ENCODE peak calls at places on chromosome 14, in four cellular contexts. One of them, this sample, is unnamed. For H3K4me1, the result is how much of the 10 kb centered on the place peaks cover.

GRCh38 chr14:91249841-91250616 is 5.5 kb upstream of the GPR68 start:
- DNase-seq in H1: no peak
- DNase-seq in GM12878: peak
- DNase-seq in HepG2: peak
- DNase-seq in this sample: no peak

GRCh38 chr14:106087855-106088254 is 561.5 kb downstream of the TMEM121 start:
- DNase-seq in H1: no peak
- DNase-seq in GM12878: no peak
- DNase-seq in HepG2: no peak
- DNase-seq in this sample: no peak

GRCh38 chr14:73823339-73823885 is 28.2 kb upstream of the PTGR2 start:
- DNase-seq in H1: no peak
- DNase-seq in GM12878: no peak
- DNase-seq in HepG2: no peak
- DNase-seq in this sample: no peak

GRCh38 chr14:31950760-31951637 is 126.1 kb upstream of the ARHGAP5 start:
- DNase-seq in H1: no peak
- DNase-seq in GM12878: no peak
- DNase-seq in HepG2: no peak
- DNase-seq in this sample: no peak

GRCh38 chr14:21091784-21092146 is 6.7 kb downstream of the ZNF219 start:
- DNase-seq in H1: no peak
- DNase-seq in GM12878: no peak
- DNase-seq in HepG2: no peak
- DNase-seq in this sample: no peak

GRCh38 chr14:100384277-100384676 is 61.1 kb downstream of the SLC25A47 start:
- DNase-seq in H1: no peak
- DNase-seq in GM12878: no peak
- DNase-seq in HepG2: no peak
- DNase-seq in this sample: no peak

GRCh38 chr14:68926236-68926635 is 52.9 kb downstream of the ACTN1 start:
- DNase-seq in H1: no peak
- DNase-seq in GM12878: no peak
- DNase-seq in HepG2: no peak
- DNase-seq in this sample: no peak

GRCh38 chr14:105474478-105475268 is at the start of gene CRIP2:
- DNase-seq in H1: no peak
- DNase-seq in GM12878: no peak
- DNase-seq in HepG2: no peak
- DNase-seq in this sample: no peak

GRCh38 chr14:103724116-103724515 is 8.5 kb downstream of the ZFYVE21 start:
- DNase-seq in H1: no peak
- DNase-seq in GM12878: no peak
- DNase-seq in HepG2: no peak
- DNase-seq in this sample: no peak

GRCh38 chr14:100502622-100503220 is 84.5 kb downstream of the BEGAIN start:
- DNase-seq in H1: no peak
- DNase-seq in GM12878: no peak
- DNase-seq in HepG2: no peak
- DNase-seq in this sample: no peak

GRCh38 chr14:22113401-22113800 is 439.8 kb upstream of the OR4E1 start:
- DNase-seq in H1: no peak
- DNase-seq in GM12878: no peak
- DNase-seq in HepG2: no peak
- DNase-seq in this sample: no peak

GRCh38 chr14:74296037-74296467 is 6.7 kb downstream of the ABCD4 start:
- DNase-seq in H1: no peak
- DNase-seq in GM12878: no peak
- DNase-seq in HepG2: peak
- DNase-seq in this sample: no peak

GRCh38 chr14:104634031-104634760 is 29.6 kb upstream of the TMEM179 start:
- DNase-seq in H1: no peak
- DNase-seq in GM12878: no peak
- DNase-seq in HepG2: no peak
- DNase-seq in this sample: no peak

GRCh38 chr14:105851716-105852377 is 325.5 kb downstream of the TMEM121 start:
- DNase-seq in H1: no peak
- DNase-seq in GM12878: no peak
- DNase-seq in HepG2: no peak
- DNase-seq in this sample: no peak

GRCh38 chr14:105891631-105892452 is 365.5 kb downstream of the TMEM121 start:
- DNase-seq in H1: no peak
- DNase-seq in GM12878: no peak
- DNase-seq in HepG2: no peak
- DNase-seq in this sample: no peak

GRCh38 chr14:20998674-20999366 is at the start of gene SLC39A2:
- DNase-seq in H1: no peak
- DNase-seq in GM12878: no peak
- DNase-seq in HepG2: no peak
- DNase-seq in this sample: peak

DNA sequence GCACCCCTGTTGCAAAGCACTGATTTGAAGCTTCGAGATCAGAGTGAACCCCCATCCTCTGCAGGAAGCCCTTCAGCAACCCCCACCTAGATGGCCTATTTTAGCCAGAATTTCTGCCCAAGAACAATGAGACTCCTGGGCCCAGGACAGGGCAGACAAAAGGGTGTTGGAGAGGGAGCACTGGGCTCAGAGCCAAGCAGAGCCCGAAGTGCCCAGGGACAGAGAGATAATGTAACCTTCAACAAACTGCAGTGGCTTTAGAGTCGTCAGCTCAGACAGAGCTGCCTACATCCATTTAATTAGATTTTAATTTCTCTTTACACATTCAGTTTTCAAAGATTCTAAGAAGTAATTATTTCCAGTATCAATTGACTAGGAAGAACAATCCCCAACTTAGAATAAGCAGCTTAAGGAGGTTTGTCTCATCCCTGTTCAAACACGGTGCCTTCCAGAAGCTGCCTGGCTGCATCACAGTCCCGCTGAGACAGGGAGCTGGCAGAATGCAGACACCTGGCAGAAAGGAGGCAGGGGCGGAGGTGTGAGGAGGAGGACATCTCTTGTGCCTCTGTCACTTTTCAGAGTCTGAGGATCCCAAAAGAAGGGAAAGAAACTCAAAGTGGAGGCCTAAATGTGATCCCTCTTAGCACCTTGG is 504.9 kb upstream of the CCDC196 start:
- DNase-seq in H1: no peak
- DNase-seq in GM12878: no peak
- DNase-seq in HepG2: no peak
- DNase-seq in this sample: no peak
- H3K4me3 ChIP-seq in H1: no peak
- H3K4me3 ChIP-seq in GM12878: no peak
- H3K4me3 ChIP-seq in HepG2: no peak
- H3K4me3 ChIP-seq in this sample: no peak

GRCh38 chr14:70955543-70956480 is 48.6 kb downstream of the PCNX1 start:
- DNase-seq in H1: no peak
- DNase-seq in GM12878: no peak
- DNase-seq in HepG2: peak
- DNase-seq in this sample: no peak
- TF ChIP-seq SUZ12 in H1: no peak
- TF ChIP-seq SUZ12 in GM12878: no peak
- TF ChIP-seq SUZ12 in HepG2: no peak
- TF ChIP-seq SUZ12 in this sample: no peak

GRCh38 chr14:92437309-92437708 is 76.3 kb upstream of the RIN3 start:
- DNase-seq in H1: no peak
- DNase-seq in GM12878: no peak
- DNase-seq in HepG2: no peak
- DNase-seq in this sample: no peak

GRCh38 chr14:92435154-92435553 is 78.4 kb upstream of the RIN3 start:
- DNase-seq in H1: no peak
- DNase-seq in GM12878: no peak
- DNase-seq in HepG2: no peak
- DNase-seq in this sample: no peak

GRCh38 chr14:92436115-92436776 is 77.3 kb upstream of the RIN3 start:
- DNase-seq in H1: no peak
- DNase-seq in GM12878: no peak
- DNase-seq in HepG2: no peak
- DNase-seq in this sample: no peak

GRCh38 chr14:92439551-92440344 is 73.8 kb upstream of the RIN3 start:
- DNase-seq in H1: no peak
- DNase-seq in GM12878: no peak
- DNase-seq in HepG2: no peak
- DNase-seq in this sample: no peak

GRCh38 chr14:92437729-92438280 is 75.8 kb upstream of the RIN3 start:
- DNase-seq in H1: no peak
- DNase-seq in GM12878: peak
- DNase-seq in HepG2: no peak
- DNase-seq in this sample: no peak
- H3K4me1 ChIP-seq in H1: under half
- H3K4me1 ChIP-seq in GM12878: under half
- H3K4me1 ChIP-seq in HepG2: under half
- H3K4me1 ChIP-seq in this sample: under half

GRCh38 chr14:34356267-34356660 is 105.8 kb downstream of the SPTSSA start:
- DNase-seq in H1: no peak
- DNase-seq in GM12878: no peak
- DNase-seq in HepG2: no peak
- DNase-seq in this sample: no peak
- H3K4me3 ChIP-seq in H1: no peak
- H3K4me3 ChIP-seq in GM12878: no peak
- H3K4me3 ChIP-seq in HepG2: no peak
- H3K4me3 ChIP-seq in this sample: no peak

GRCh38 chr14:23622990-23623389 is 13.2 kb upstream of the DHRS2 start:
- DNase-seq in H1: no peak
- DNase-seq in GM12878: no peak
- DNase-seq in HepG2: no peak
- DNase-seq in this sample: no peak
- TF ChIP-seq SUZ12 in H1: no peak
- TF ChIP-seq SUZ12 in GM12878: no peak
- TF ChIP-seq SUZ12 in HepG2: no peak
- TF ChIP-seq SUZ12 in this sample: no peak

DNA sequence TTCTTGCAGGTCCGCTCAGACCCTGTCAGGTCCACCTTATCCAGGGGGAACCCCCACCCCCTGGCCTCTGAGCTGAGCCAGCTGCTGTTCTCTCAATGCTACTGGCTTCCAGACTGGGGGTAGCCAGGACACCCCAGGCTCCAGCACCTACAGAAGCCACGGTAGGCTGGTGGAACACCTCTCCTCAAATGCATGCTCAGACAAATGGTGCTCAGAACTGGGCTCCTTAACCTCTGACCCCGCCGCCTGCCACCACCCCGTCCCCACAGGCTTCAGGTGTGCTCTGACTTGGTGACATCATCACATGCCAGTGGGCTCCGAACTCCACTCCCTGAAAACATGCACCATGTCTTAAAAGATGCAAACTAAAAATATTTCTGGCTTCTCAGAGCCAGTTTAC is 54.4 kb downstream of the BCL11B start:
- DNase-seq in H1: no peak
- DNase-seq in GM12878: no peak
- DNase-seq in HepG2: no peak
- DNase-seq in this sample: no peak
- H3K4me1 ChIP-seq in H1: under half
- H3K4me1 ChIP-seq in GM12878: under half
- H3K4me1 ChIP-seq in HepG2: under half
- H3K4me1 ChIP-seq in this sample: under half

GRCh38 chr14:51993274-51993673 is 3.9 kb downstream of the RTRAF start:
- DNase-seq in H1: no peak
- DNase-seq in GM12878: no peak
- DNase-seq in HepG2: no peak
- DNase-seq in this sample: no peak
- H3K4me3 ChIP-seq in H1: no peak
- H3K4me3 ChIP-seq in GM12878: peak
- H3K4me3 ChIP-seq in HepG2: no peak
- H3K4me3 ChIP-seq in this sample: no peak

GRCh38 chr14:90193925-90194324 is 62.4 kb upstream of the PSMC1 start:
- DNase-seq in H1: no peak
- DNase-seq in GM12878: no peak
- DNase-seq in HepG2: peak
- DNase-seq in this sample: no peak
- TF ChIP-seq SUZ12 in H1: no peak
- TF ChIP-seq SUZ12 in GM12878: no peak
- TF ChIP-seq SUZ12 in HepG2: no peak
- TF ChIP-seq SUZ12 in this sample: no peak

This sample was measured in NT2/D1.